ENCODE peak calls at places on chromosome 1, in five cellular contexts. Z, T, V, A and K are unnamed samples.
A peak's percentile ranks its signal among the peaks of the same experiment; 100 is the strongest.

GRCh38 chr1:154386643-154387352 is 18.3 kb upstream of the IL6R start:
- DNase-seq in Z (no peak), T (peak; percentile 77), V (no peak), A (peak; percentile 60), K (no peak)

GRCh38 chr1:218763538-218763937 is 410.1 kb upstream of the LYPLAL1 start:
- DNase-seq in Z (no peak), T (no peak), V (no peak), A (no peak), K (no peak)

GRCh38 chr1:226690460-226690982 is 48.6 kb downstream of the ITPKB start:
- DNase-seq in Z (no peak), T (no peak), V (no peak), A (no peak), K (no peak)

GRCh38 chr1:156376958-156377919 is 8.2 kb downstream of the RHBG start:
- DNase-seq in Z (no peak), T (no peak), V (no peak), A (no peak), K (no peak)

GRCh38 chr1:217525773-217526490 is 105.0 kb downstream of the GPATCH2 start:
- DNase-seq in Z (no peak), T (no peak), V (no peak), A (no peak), K (no peak)

GRCh38 chr1:93593868-93594602 is 87.6 kb downstream of the BCAR3 start:
- DNase-seq in Z (no peak), T (no peak), V (no peak), A (no peak), K (no peak)

GRCh38 chr1:232686346-232686745 is 56.4 kb upstream of the SIPA1L2 start:
- DNase-seq in Z (no peak), T (no peak), V (no peak), A (no peak), K (no peak)

GRCh38 chr1:32981003-32981909 is 16.6 kb upstream of the RNF19B start:
- DNase-seq in Z (peak; percentile 92), T (no peak), V (no peak), A (no peak), K (peak; percentile 72)

GRCh38 chr1:31581821-31582810 is 5.8 kb downstream of the TINAGL1 start:
- DNase-seq in Z (no peak), T (no peak), V (no peak), A (no peak), K (no peak)

GRCh38 chr1:10687782-10688408 is 108.6 kb downstream of the CASZ1 start:
- DNase-seq in Z (no peak), T (no peak), V (no peak), A (no peak), K (no peak)

GRCh38 chr1:221837886-221838285 is 96.0 kb upstream of the DUSP10 start:
- DNase-seq in Z (peak; percentile 59), T (no peak), V (no peak), A (no peak), K (no peak)

GRCh38 chr1:48051466-48052126 is 54.4 kb upstream of the TRABD2B start:
- DNase-seq in Z (no peak), T (no peak), V (no peak), A (no peak), K (no peak)

GRCh38 chr1:4106731-4107130 is 206.7 kb upstream of the C1orf174 start:
- DNase-seq in Z (no peak), T (no peak), V (no peak), A (no peak), K (no peak)

GRCh38 chr1:248923932-248924331 is 17.9 kb downstream of the PGBD2 start:
- DNase-seq in Z (no peak), T (no peak), V (no peak), A (no peak), K (no peak)

GRCh38 chr1:116375165-116375883 is 2.3 kb downstream of the ATP1A1 start:
- DNase-seq in Z (no peak), T (peak; percentile 25), V (no peak), A (no peak), K (no peak)

GRCh38 chr1:38896169-38896568 is 14.8 kb upstream of the GJA9 start:
- DNase-seq in Z (no peak), T (no peak), V (no peak), A (no peak), K (no peak)

GRCh38 chr1:156912861-156913808 is 7.3 kb upstream of the LRRC71 start:
- DNase-seq in Z (no peak), T (no peak), V (no peak), A (peak; percentile 59), K (no peak)

GRCh38 chr1:81563632-81564031 is 237.1 kb upstream of the ADGRL2 start:
- DNase-seq in Z (no peak), T (no peak), V (no peak), A (no peak), K (no peak)

GRCh38 chr1:33244809-33245186 is 11.5 kb upstream of the ZNF362 start:
- DNase-seq in Z (no peak), T (no peak), V (no peak), A (no peak), K (no peak)

GRCh38 chr1:82565146-82565545 is 764.4 kb downstream of the ADGRL2 start:
- DNase-seq in Z (no peak), T (no peak), V (peak; percentile 23), A (no peak), K (peak; percentile 3)

GRCh38 chr1:181394766-181395165 is 88.6 kb upstream of the CACNA1E start:
- DNase-seq in Z (no peak), T (no peak), V (no peak), A (no peak), K (no peak)

GRCh38 chr1:54137532-54138061 is 15.2 kb downstream of the CDCP2 start:
- DNase-seq in Z (no peak), T (no peak), V (no peak), A (no peak), K (no peak)

GRCh38 chr1:30942326-30942978 is 33.9 kb upstream of the SDC3 start:
- DNase-seq in Z (no peak), T (no peak), V (no peak), A (no peak), K (no peak)

GRCh38 chr1:905811-906531 is 17.8 kb upstream of the SAMD11 start:
- DNase-seq in Z (no peak), T (no peak), V (no peak), A (no peak), K (no peak)

GRCh38 chr1:155981266-155982088 is 3.1 kb upstream of the ARHGEF2 start:
- DNase-seq in Z (no peak), T (peak; percentile 54), V (no peak), A (peak; percentile 41), K (no peak)

DNA sequence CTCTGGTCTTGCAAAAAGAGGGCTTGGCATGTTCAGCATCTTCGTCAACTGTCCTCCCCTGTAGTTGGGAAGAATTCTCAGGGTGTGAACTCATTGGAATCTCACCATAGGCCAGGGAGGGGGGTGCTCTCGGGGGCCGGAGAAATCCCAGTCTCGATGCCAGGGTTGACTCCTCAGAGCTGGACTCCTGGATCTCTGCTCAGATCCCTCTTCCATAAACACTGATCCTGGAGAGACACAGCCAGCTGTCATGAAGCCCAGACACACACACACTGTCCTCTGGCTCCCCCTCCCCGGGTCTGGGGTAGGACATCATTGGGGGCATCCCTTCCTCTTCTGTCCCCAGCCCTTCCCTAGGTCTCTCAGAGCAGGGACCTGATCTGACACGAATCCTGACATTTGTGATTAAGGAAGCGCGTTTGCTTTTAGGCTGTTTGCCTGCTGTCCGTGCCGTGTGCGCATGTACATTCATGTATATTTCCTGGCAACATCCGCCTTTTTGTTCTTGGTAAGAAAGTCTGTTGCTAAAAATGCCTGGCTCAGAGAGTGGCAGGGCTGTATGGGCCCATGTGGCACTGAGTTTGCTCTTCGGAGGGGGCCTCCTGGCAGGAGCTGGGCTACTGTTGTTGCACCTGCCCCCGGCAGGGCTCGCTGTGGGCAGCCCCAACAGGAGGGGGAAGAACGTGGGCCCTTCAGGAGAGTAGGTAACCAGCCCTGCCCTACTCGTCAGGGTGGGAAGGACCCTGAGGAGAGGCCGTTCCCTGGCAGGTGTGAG is 45.4 kb upstream of the SELENON start:
- DNase-seq in Z (no peak), T (no peak), V (no peak), A (no peak), K (no peak)
- TF ChIP-seq KDM1A in Z (no peak), T (no peak), V (no peak), A (no peak), K (no peak)

DNA sequence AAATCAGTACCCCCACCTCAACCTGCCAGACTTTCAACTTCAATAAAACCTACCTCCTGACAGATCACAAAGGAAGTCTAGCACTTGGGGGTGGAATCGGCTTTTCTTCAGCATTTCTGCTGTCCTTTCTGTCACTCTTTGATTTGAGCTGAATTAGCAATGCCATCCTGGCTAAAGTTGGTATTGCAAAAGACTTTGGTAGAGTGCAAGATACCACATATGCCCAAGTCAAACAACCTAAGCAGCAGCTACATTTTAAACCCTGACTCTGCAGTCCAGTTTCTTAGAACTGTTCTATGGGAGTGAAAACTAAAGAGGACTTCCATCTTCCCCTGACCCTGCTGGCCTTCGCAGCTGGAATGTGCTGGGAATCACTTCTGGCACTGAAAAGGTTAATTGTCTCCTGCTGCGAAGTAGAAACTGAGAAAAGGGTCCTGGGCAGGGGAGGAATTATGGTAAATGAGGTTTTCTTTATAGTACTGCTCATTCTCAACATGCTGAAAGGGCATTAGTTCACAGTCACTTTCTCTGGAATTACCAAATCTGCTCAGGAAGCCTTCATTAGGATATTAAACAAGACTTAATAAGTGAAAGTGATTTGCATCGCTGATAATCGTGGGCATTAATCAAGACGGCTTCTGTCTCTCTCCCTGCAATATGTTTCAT is 126.2 kb upstream of the SMYD2 start:
- DNase-seq in Z (no peak), T (no peak), V (no peak), A (no peak), K (no peak)
- TF ChIP-seq KDM1A in Z (no peak), T (no peak), V (no peak), A (no peak), K (no peak)

DNA sequence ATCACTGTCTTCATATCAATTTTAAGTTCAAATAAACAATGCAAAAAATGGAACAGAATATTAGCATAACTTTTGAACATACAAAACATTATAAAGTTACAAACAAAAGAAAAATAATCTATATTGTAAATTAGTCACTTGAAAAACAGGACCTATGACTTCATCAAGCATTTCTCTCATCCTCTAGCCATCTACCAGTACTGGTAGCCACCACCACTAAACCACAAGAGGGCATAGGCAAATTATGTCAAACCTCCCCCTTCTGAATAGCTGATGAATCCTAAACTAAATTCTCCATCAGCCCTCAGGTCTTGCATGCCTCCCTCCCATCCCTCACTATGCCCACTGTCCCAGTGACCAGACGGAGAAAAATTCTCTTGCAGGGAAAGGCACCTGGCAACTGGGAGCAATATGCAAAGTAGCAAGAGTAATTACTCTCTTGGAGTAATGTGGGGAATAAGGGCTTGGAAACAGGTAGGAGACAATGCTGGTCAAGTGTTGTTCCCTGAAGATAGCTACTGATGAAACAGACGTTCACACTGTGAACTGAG is 37.1 kb downstream of the SSX2IP start:
- DNase-seq in Z (no peak), T (no peak), V (no peak), A (no peak), K (no peak)
- TF ChIP-seq KDM1A in Z (no peak), T (no peak), V (no peak), A (no peak), K (no peak)

GRCh38 chr1:231410041-231410591 is 12.0 kb downstream of the EGLN1 start:
- DNase-seq in Z (no peak), T (no peak), V (no peak), A (no peak), K (no peak)

GRCh38 chr1:231407537-231408396 is 14.3 kb downstream of the EGLN1 start:
- DNase-seq in Z (no peak), T (no peak), V (no peak), A (no peak), K (no peak)

GRCh38 chr1:231407049-231407448 is 15.0 kb downstream of the EGLN1 start:
- DNase-seq in Z (no peak), T (no peak), V (no peak), A (no peak), K (no peak)

GRCh38 chr1:231404318-231404717 is 17.8 kb downstream of the EGLN1 start:
- DNase-seq in Z (no peak), T (no peak), V (no peak), A (no peak), K (no peak)

GRCh38 chr1:231408528-231409094 is 13.5 kb downstream of the EGLN1 start:
- DNase-seq in Z (no peak), T (no peak), V (no peak), A (no peak), K (no peak)
- TF ChIP-seq KDM1A in Z (no peak), T (no peak), V (no peak), A (no peak), K (no peak)